ENCODE peak calls at places on chromosomes 2 and 18, in six cellular contexts. R is stimulated activated CD4-positive, alpha-beta T cell treated with anti-CD3 and anti-CD28 coated beads, Interleukin-1b, Interleukin-23, amount 100 ng/mL, for 24 hours; G is pancreas; L is A549; A is bronchial epithelial cell; C is OCI-M1. M is an unnamed sample.

GRCh38 chr2:240601831-240602160 is 15.3 kb downstream of the CAPN10 start:
- DNase-seq in R (no peak), G (no peak), L (no peak), C (no peak), A (no peak), M (no peak)

GRCh38 chr2:20675701-20676352 is 8.9 kb downstream of the GDF7 start:
- DNase-seq in L (peak), G (peak), R (no peak), A (peak), C (peak), M (no peak)

GRCh38 chr18:2980607-2980923 is 32.4 kb downstream of the LPIN2 start:
- DNase-seq in G (no peak), L (no peak), R (no peak), A (no peak), C (no peak), M (no peak)

GRCh38 chr2:239824866-239825704 is 200.1 kb downstream of the NDUFA10 start:
- DNase-seq in L (no peak), R (no peak), G (no peak), A (no peak), C (no peak), M (no peak)

GRCh38 chr2:162232611-162233115 is 10.6 kb downstream of the FAP start:
- DNase-seq in R (no peak), C (no peak), L (no peak), G (no peak), A (no peak), M (no peak)

GRCh38 chr18:519019-519879 is 18.7 kb upstream of the COLEC12 start:
- DNase-seq in C (peak), A (no peak), L (no peak), R (no peak), G (peak), M (no peak)

GRCh38 chr2:10141736-10142639 is 19.4 kb downstream of the RRM2 start:
- DNase-seq in L (peak), R (no peak), G (peak), A (no peak), C (no peak), M (no peak)

GRCh38 chr2:28652217-28652616 is 99.4 kb upstream of the PPP1CB start:
- DNase-seq in G (no peak), L (no peak), A (peak), R (no peak), C (no peak), M (no peak)

GRCh38 chr2:42906557-42907380 is 114.4 kb upstream of the HAAO start:
- DNase-seq in A (no peak), C (no peak), L (no peak), R (no peak), G (no peak), M (no peak)

GRCh38 chr2:169928463-169928864 is 101.2 kb downstream of the UBR3 start:
- DNase-seq in R (no peak), C (peak), G (no peak), L (peak), A (peak), M (no peak)

GRCh38 chr2:27442282-27442980 is at the start of gene KRTCAP3:
- DNase-seq in C (no peak), R (no peak), L (no peak), A (peak), G (peak), M (no peak)

GRCh38 chr18:76490701-76491171 is 4.3 kb downstream of the ZNF516 start:
- DNase-seq in L (no peak), G (peak), C (peak), R (no peak), A (peak), M (no peak)

GRCh38 chr18:26532367-26533340 is 15.7 kb downstream of the KCTD1 start:
- DNase-seq in L (no peak), A (no peak), R (no peak), G (no peak), C (no peak), M (no peak)

GRCh38 chr2:160367887-160368286 is 125.7 kb downstream of the RBMS1 start:
- DNase-seq in G (no peak), A (no peak), C (peak), L (peak), R (no peak), M (no peak)

GRCh38 chr18:74381621-74382350 is 66.1 kb downstream of the C18orf63 start:
- DNase-seq in C (no peak), R (no peak), G (no peak), A (no peak), L (no peak), M (no peak)

GRCh38 chr2:186841940-186842339 is 7.0 kb downstream of the ZSWIM2 start:
- DNase-seq in A (no peak), L (no peak), G (no peak), C (no peak), R (no peak), M (no peak)

GRCh38 chr2:72579595-72580180 is 246.1 kb downstream of the EXOC6B start:
- DNase-seq in A (peak), L (peak), C (peak), R (no peak), G (no peak), M (no peak)

GRCh38 chr2:146982393-146982846 is 862.4 kb upstream of the ACVR2A start:
- DNase-seq in L (no peak), C (peak), G (no peak), A (peak), R (no peak), M (peak)

GRCh38 chr18:77191241-77191751 is 58.4 kb upstream of the GALR1 start:
- DNase-seq in L (no peak), C (no peak), R (no peak), A (peak), G (no peak), M (no peak)

GRCh38 chr18:6200375-6200774 is 214.3 kb downstream of the L3MBTL4 start:
- DNase-seq in C (no peak), L (no peak), A (no peak), G (no peak), R (no peak), M (no peak)

GRCh38 chr2:224893848-224894247 is 148.4 kb downstream of the DOCK10 start:
- DNase-seq in G (no peak), L (no peak), C (no peak), R (no peak), A (no peak), M (no peak)

GRCh38 chr2:222241054-222241453 is 57.7 kb downstream of the PAX3 start:
- DNase-seq in G (no peak), A (no peak), R (no peak), L (no peak), C (no peak), M (no peak)

GRCh38 chr18:78932281-78932680 is 47.3 kb upstream of the SALL3 start:
- DNase-seq in L (no peak), R (no peak), C (no peak), A (no peak), G (no peak), M (no peak)

GRCh38 chr2:182634386-182634785 is 81.7 kb upstream of the DNAJC10 start:
- DNase-seq in C (no peak), G (no peak), L (no peak), A (no peak), R (no peak), M (no peak)

GRCh38 chr18:13232971-13233565 is 14.5 kb downstream of the LDLRAD4 start:
- DNase-seq in L (no peak), A (no peak), G (no peak), R (no peak), C (no peak), M (no peak)

GRCh38 chr2:3170792-3171455 is 206.7 kb downstream of the EIPR1 start:
- DNase-seq in A (no peak), G (no peak), R (no peak), L (no peak), C (no peak), M (no peak)

GRCh38 chr2:84474176-84474575 is 15.1 kb upstream of the SUCLG1 start:
- DNase-seq in A (peak), L (no peak), G (no peak), C (no peak), R (no peak), M (no peak)

GRCh38 chr2:191538334-191538910 is 139.5 kb upstream of the NABP1 start:
- DNase-seq in G (no peak), R (no peak), A (no peak), L (no peak), C (no peak), M (no peak)

GRCh38 chr2:12734914-12735654 is 18.3 kb downstream of the TRIB2 start:
- DNase-seq in L (no peak), G (no peak), A (no peak), R (no peak), C (no peak), M (no peak)

GRCh38 chr2:72917875-72918660 is 749 bp downstream of the EMX1 start:
- DNase-seq in L (no peak), C (no peak), A (no peak), G (no peak), R (no peak), M (no peak)

GRCh38 chr2:27921880-27922589 is 31.5 kb downstream of the BABAM2 start:
- DNase-seq in L (peak), G (no peak), R (no peak), A (no peak), C (no peak), M (no peak)

GRCh38 chr2:45344071-45344470 is 267.0 kb downstream of the SRBD1 start:
- DNase-seq in A (no peak), R (no peak), L (no peak), C (no peak), G (no peak), M (no peak)

GRCh38 chr2:201116959-201117734 is 1.2 kb downstream of the CFLAR start:
- DNase-seq in A (peak), L (peak), G (peak), C (peak), R (no peak), M (no peak)

GRCh38 chr2:48419884-48420511 is 110.0 kb upstream of the STON1 start:
- DNase-seq in G (no peak), A (no peak), R (no peak), L (no peak), C (no peak), M (no peak)

GRCh38 chr18:58862851-58863538 is 1.7 kb upstream of the ZNF532 start:
- DNase-seq in G (no peak), R (no peak), L (peak), C (no peak), A (peak), M (no peak)

GRCh38 chr18:76363451-76364120 is 131.5 kb downstream of the ZNF516 start:
- DNase-seq in R (no peak), A (no peak), C (no peak), G (no peak), L (no peak), M (no peak)

GRCh38 chr2:61658841-61659780 is 121.0 kb upstream of the XPO1 start:
- DNase-seq in L (peak), R (no peak), A (peak), C (peak), G (no peak), M (no peak)

GRCh38 chr2:71608441-71608840 is 155.1 kb downstream of the DYSF start:
- DNase-seq in L (no peak), R (no peak), C (no peak), G (peak), A (no peak), M (no peak)

GRCh38 chr2:189350515-189351209 is 90.6 kb upstream of the WDR75 start:
- DNase-seq in G (no peak), C (no peak), L (no peak), A (no peak), R (no peak), M (no peak)

M was measured in GOT3.